ENCODE peak calls at places on chromosomes 6 and 20, in seven cellular contexts. H, X, W, Y, U, A and G are unnamed samples.

GRCh38 chr20:8299921-8300320 is 167.9 kb downstream of the PLCB1 start:
- DNase-seq in H (no peak), X (no peak), W (no peak), Y (no peak), U (no peak), A (peak; percentile 56), G (no peak)

GRCh38 chr6:29806387-29806786 is 21.2 kb upstream of the HLA-G start:
- DNase-seq in H (no peak), X (no peak), W (no peak), Y (no peak), U (no peak), A (no peak), G (no peak)

GRCh38 chr6:117907600-117908245 is 659 bp downstream of the SLC35F1 start:
- DNase-seq in H (no peak), X (peak; percentile 38), W (no peak), Y (peak; percentile 6), U (no peak), A (no peak), G (no peak)

GRCh38 chr6:142361765-142362540 is 60.1 kb downstream of the ADGRG6 start:
- DNase-seq in H (no peak), X (no peak), W (no peak), Y (no peak), U (no peak), A (peak; percentile 83), G (no peak)

GRCh38 chr20:12595841-12596240 is 412.9 kb upstream of the SPTLC3 start:
- DNase-seq in H (no peak), X (no peak), W (no peak), Y (no peak), U (no peak), A (no peak), G (no peak)

GRCh38 chr6:67606905-67607828 is 1027.9 kb upstream of the ADGRB3 start:
- DNase-seq in H (no peak), X (no peak), W (no peak), Y (no peak), U (no peak), A (peak; percentile 67), G (no peak)

GRCh38 chr6:35907750-35908149 is 13.1 kb downstream of the SRPK1 start:
- DNase-seq in H (no peak), X (no peak), W (no peak), Y (no peak), U (no peak), A (no peak), G (no peak)

GRCh38 chr6:19415605-19416326 is 421.4 kb upstream of the ID4 start:
- DNase-seq in H (no peak), X (no peak), W (no peak), Y (no peak), U (no peak), A (no peak), G (no peak)

GRCh38 chr6:167748458-167749379 is 78.0 kb upstream of the AFDN start:
- DNase-seq in H (no peak), X (no peak), W (no peak), Y (no peak), U (no peak), A (no peak), G (no peak)

GRCh38 chr6:53042112-53042511 is 23.1 kb upstream of the FBXO9 start:
- DNase-seq in H (no peak), X (no peak), W (no peak), Y (no peak), U (no peak), A (peak; percentile 92), G (no peak)

GRCh38 chr6:110319843-110320242 is 38.3 kb downstream of the METTL24 start:
- DNase-seq in H (no peak), X (no peak), W (no peak), Y (no peak), U (no peak), A (no peak), G (no peak)